ENCODE peak calls at places on chromosomes 7 and 10, in ten cellular contexts. One of them, this sample, is unnamed.
A peak's percentile ranks its signal among the peaks of the same experiment; 100 is the strongest.

GRCh38 chr7:157461805-157462771 is 125.3 kb downstream of the DNAJB6 start:
- DNase-seq in transverse colon: peak; percentile 17
- DNase-seq in breast epithelium: peak; percentile 40
- DNase-seq in suprapubic skin: peak; percentile 71
- DNase-seq in GM12878: no peak
- DNase-seq in stomach: peak; percentile 25
- DNase-seq in A549: no peak
- DNase-seq in IMR-90: no peak
- DNase-seq in ovary: no peak
- DNase-seq in right lobe of liver: peak; percentile 31
- DNase-seq in this sample: no peak

GRCh38 chr7:40093631-40094350 is 40.6 kb downstream of the MPLKIP start:
- DNase-seq in breast epithelium: no peak
- DNase-seq in stomach: no peak
- DNase-seq in ovary: no peak
- DNase-seq in transverse colon: no peak
- DNase-seq in A549: no peak
- DNase-seq in suprapubic skin: no peak
- DNase-seq in right lobe of liver: no peak
- DNase-seq in IMR-90: no peak
- DNase-seq in GM12878: no peak
- DNase-seq in this sample: no peak

GRCh38 chr7:39589323-39590111 is 23.3 kb downstream of the YAE1 start:
- DNase-seq in A549: peak; percentile 47
- DNase-seq in right lobe of liver: no peak
- DNase-seq in stomach: no peak
- DNase-seq in transverse colon: no peak
- DNase-seq in ovary: no peak
- DNase-seq in IMR-90: peak; percentile 84
- DNase-seq in GM12878: peak; percentile 45
- DNase-seq in breast epithelium: no peak
- DNase-seq in suprapubic skin: no peak
- DNase-seq in this sample: no peak

GRCh38 chr7:157017639-157018327 is 7.3 kb upstream of the MNX1 start:
- DNase-seq in right lobe of liver: no peak
- DNase-seq in GM12878: no peak
- DNase-seq in IMR-90: no peak
- DNase-seq in stomach: no peak
- DNase-seq in transverse colon: no peak
- DNase-seq in breast epithelium: no peak
- DNase-seq in A549: no peak
- DNase-seq in suprapubic skin: no peak
- DNase-seq in ovary: no peak
- DNase-seq in this sample: no peak

GRCh38 chr10:126391162-126391880 is 3.0 kb upstream of the ADAM12 start:
- DNase-seq in suprapubic skin: no peak
- DNase-seq in right lobe of liver: no peak
- DNase-seq in ovary: no peak
- DNase-seq in stomach: no peak
- DNase-seq in IMR-90: peak; percentile 41
- DNase-seq in GM12878: no peak
- DNase-seq in A549: no peak
- DNase-seq in transverse colon: no peak
- DNase-seq in breast epithelium: no peak
- DNase-seq in this sample: no peak

GRCh38 chr7:94216944-94217461 is 177.7 kb upstream of the COL1A2 start:
- DNase-seq in transverse colon: no peak
- DNase-seq in IMR-90: peak; percentile 31
- DNase-seq in GM12878: no peak
- DNase-seq in A549: no peak
- DNase-seq in breast epithelium: no peak
- DNase-seq in suprapubic skin: no peak
- DNase-seq in ovary: no peak
- DNase-seq in stomach: no peak
- DNase-seq in right lobe of liver: no peak
- DNase-seq in this sample: no peak

GRCh38 chr10:4543943-4544540 is 282.0 kb upstream of the AKR1E2 start:
- DNase-seq in right lobe of liver: no peak
- DNase-seq in GM12878: no peak
- DNase-seq in breast epithelium: no peak
- DNase-seq in stomach: no peak
- DNase-seq in IMR-90: no peak
- DNase-seq in ovary: no peak
- DNase-seq in suprapubic skin: no peak
- DNase-seq in transverse colon: no peak
- DNase-seq in A549: no peak
- DNase-seq in this sample: no peak

GRCh38 chr10:126387931-126388911 is at the start of gene ADAM12:
- DNase-seq in A549: peak; percentile 18
- DNase-seq in transverse colon: peak; percentile 21
- DNase-seq in ovary: peak; percentile 83
- DNase-seq in IMR-90: peak; percentile 68
- DNase-seq in breast epithelium: no peak
- DNase-seq in stomach: no peak
- DNase-seq in suprapubic skin: no peak
- DNase-seq in right lobe of liver: no peak
- DNase-seq in GM12878: no peak
- DNase-seq in this sample: no peak

GRCh38 chr7:28096713-28097112 is 83.9 kb downstream of the JAZF1 start:
- DNase-seq in A549: peak; percentile 63
- DNase-seq in IMR-90: peak; percentile 72
- DNase-seq in breast epithelium: no peak
- DNase-seq in ovary: peak; percentile 49
- DNase-seq in right lobe of liver: peak; percentile 64
- DNase-seq in transverse colon: peak; percentile 44
- DNase-seq in stomach: peak; percentile 49
- DNase-seq in GM12878: peak; percentile 12
- DNase-seq in suprapubic skin: no peak
- DNase-seq in this sample: peak; percentile 64

GRCh38 chr7:77351539-77352004 is 64.6 kb downstream of the GSAP start:
- DNase-seq in IMR-90: no peak
- DNase-seq in suprapubic skin: no peak
- DNase-seq in ovary: no peak
- DNase-seq in right lobe of liver: no peak
- DNase-seq in transverse colon: peak; percentile 32
- DNase-seq in stomach: peak; percentile 30
- DNase-seq in breast epithelium: no peak
- DNase-seq in A549: no peak
- DNase-seq in GM12878: peak; percentile 98
- DNase-seq in this sample: no peak

GRCh38 chr7:75840029-75840428 is 26.4 kb upstream of the CCL24 start:
- DNase-seq in stomach: no peak
- DNase-seq in GM12878: no peak
- DNase-seq in A549: no peak
- DNase-seq in suprapubic skin: no peak
- DNase-seq in breast epithelium: no peak
- DNase-seq in ovary: no peak
- DNase-seq in IMR-90: no peak
- DNase-seq in right lobe of liver: no peak
- DNase-seq in transverse colon: no peak
- DNase-seq in this sample: no peak

GRCh38 chr7:75842836-75843446 is 29.3 kb upstream of the CCL24 start:
- DNase-seq in A549: peak; percentile 72
- DNase-seq in transverse colon: no peak
- DNase-seq in GM12878: peak; percentile 47
- DNase-seq in right lobe of liver: no peak
- DNase-seq in ovary: peak; percentile 41
- DNase-seq in IMR-90: peak; percentile 93
- DNase-seq in suprapubic skin: no peak
- DNase-seq in stomach: peak; percentile 30
- DNase-seq in breast epithelium: no peak
- DNase-seq in this sample: peak; percentile 30

GRCh38 chr7:75844158-75844557 is 30.6 kb upstream of the CCL24 start:
- DNase-seq in right lobe of liver: no peak
- DNase-seq in IMR-90: no peak
- DNase-seq in breast epithelium: no peak
- DNase-seq in stomach: no peak
- DNase-seq in transverse colon: no peak
- DNase-seq in A549: no peak
- DNase-seq in GM12878: no peak
- DNase-seq in suprapubic skin: no peak
- DNase-seq in ovary: no peak
- DNase-seq in this sample: no peak

GRCh38 chr7:75847707-75848106 is 31.1 kb upstream of the RHBDD2 start:
- DNase-seq in ovary: no peak
- DNase-seq in A549: no peak
- DNase-seq in GM12878: no peak
- DNase-seq in right lobe of liver: no peak
- DNase-seq in IMR-90: no peak
- DNase-seq in transverse colon: no peak
- DNase-seq in stomach: no peak
- DNase-seq in suprapubic skin: no peak
- DNase-seq in breast epithelium: no peak
- DNase-seq in this sample: no peak

DNA sequence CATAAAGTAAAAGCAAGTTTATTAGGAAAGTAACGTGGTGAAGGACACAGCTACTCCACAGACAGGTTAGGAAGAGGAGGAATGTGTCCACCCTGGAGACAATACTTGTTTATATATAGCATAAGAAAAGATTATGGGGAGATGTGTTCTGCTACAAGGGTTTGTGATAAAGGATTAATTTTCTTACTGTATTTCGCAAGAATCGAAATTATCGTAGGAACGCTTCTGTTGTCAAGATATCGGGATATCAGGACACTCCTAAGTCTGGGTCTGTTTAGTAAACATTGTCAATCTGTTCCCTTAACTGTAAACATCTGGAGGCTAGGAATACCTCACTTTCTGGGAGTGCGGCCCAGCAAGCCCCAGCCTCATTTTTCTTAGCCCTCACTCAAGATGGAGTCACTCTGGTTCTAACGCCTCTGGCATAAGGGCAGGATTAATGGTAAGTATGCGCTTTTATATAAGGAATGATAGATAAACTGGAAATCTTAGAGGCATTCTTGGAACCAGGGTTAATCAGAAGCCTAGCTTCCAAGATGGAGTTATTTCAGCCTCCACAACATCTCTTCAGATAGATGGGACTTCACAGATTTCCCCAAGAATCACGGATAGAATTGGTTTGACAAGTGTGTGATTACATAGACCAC is 30.0 kb upstream of the CCL24 start:
- DNase-seq in ovary: no peak
- DNase-seq in transverse colon: no peak
- DNase-seq in suprapubic skin: no peak
- DNase-seq in A549: no peak
- DNase-seq in GM12878: no peak
- DNase-seq in breast epithelium: no peak
- DNase-seq in IMR-90: no peak
- DNase-seq in stomach: no peak
- DNase-seq in right lobe of liver: no peak
- DNase-seq in this sample: no peak
- TF ChIP-seq POLR2A in ovary: no peak
- TF ChIP-seq POLR2A in transverse colon: no peak
- TF ChIP-seq POLR2A in suprapubic skin: no peak
- TF ChIP-seq POLR2A in A549: no peak
- TF ChIP-seq POLR2A in GM12878: no peak
- TF ChIP-seq POLR2A in breast epithelium: no peak
- TF ChIP-seq POLR2A in IMR-90: no peak
- TF ChIP-seq POLR2A in stomach: no peak
- TF ChIP-seq POLR2A in right lobe of liver: no peak
- TF ChIP-seq POLR2A in this sample: no peak

GRCh38 chr7:117872565-117873055 is 631 bp downstream of the CTTNBP2 start:
- DNase-seq in breast epithelium: no peak
- DNase-seq in suprapubic skin: no peak
- DNase-seq in right lobe of liver: no peak
- DNase-seq in stomach: no peak
- DNase-seq in transverse colon: peak; percentile 8
- DNase-seq in GM12878: no peak
- DNase-seq in ovary: peak; percentile 49
- DNase-seq in IMR-90: no peak
- DNase-seq in A549: no peak
- DNase-seq in this sample: peak; percentile 24
- TF ChIP-seq CTCF in breast epithelium: no peak
- TF ChIP-seq CTCF in suprapubic skin: no peak
- TF ChIP-seq CTCF in right lobe of liver: peak; percentile 31
- TF ChIP-seq CTCF in stomach: no peak
- TF ChIP-seq CTCF in transverse colon: no peak
- TF ChIP-seq CTCF in GM12878: no peak
- TF ChIP-seq CTCF in ovary: no peak
- TF ChIP-seq CTCF in IMR-90: no peak
- TF ChIP-seq CTCF in A549: no peak
- TF ChIP-seq CTCF in this sample: no peak

DNA sequence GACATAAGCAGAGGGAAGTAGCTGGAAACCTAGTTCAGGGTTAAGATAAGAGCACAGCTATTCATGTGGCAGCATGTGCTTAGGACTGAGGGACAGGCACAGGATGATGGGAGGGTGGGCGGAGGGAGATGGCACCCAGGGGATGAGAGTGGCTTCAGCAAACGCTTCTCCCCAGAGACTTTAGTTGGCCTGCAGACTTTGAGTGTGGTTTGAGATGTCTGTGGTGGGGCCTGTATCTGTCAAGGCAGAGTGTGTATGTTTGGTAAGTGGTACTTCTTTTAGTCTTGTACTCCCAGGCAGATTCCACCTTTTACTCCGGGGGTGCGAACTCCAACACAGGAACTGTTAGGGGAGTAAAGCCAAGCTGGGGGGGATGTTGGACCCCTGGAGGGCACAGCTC is 88.9 kb downstream of the WDFY4 start:
- DNase-seq in breast epithelium: no peak
- DNase-seq in IMR-90: no peak
- DNase-seq in suprapubic skin: no peak
- DNase-seq in right lobe of liver: peak; percentile 23
- DNase-seq in ovary: no peak
- DNase-seq in GM12878: no peak
- DNase-seq in stomach: no peak
- DNase-seq in A549: no peak
- DNase-seq in transverse colon: no peak
- DNase-seq in this sample: no peak
- TF ChIP-seq POLR2A in breast epithelium: no peak
- TF ChIP-seq POLR2A in IMR-90: no peak
- TF ChIP-seq POLR2A in suprapubic skin: no peak
- TF ChIP-seq POLR2A in right lobe of liver: no peak
- TF ChIP-seq POLR2A in ovary: no peak
- TF ChIP-seq POLR2A in GM12878: no peak
- TF ChIP-seq POLR2A in stomach: no peak
- TF ChIP-seq POLR2A in A549: no peak
- TF ChIP-seq POLR2A in transverse colon: no peak
- TF ChIP-seq POLR2A in this sample: no peak

DNA sequence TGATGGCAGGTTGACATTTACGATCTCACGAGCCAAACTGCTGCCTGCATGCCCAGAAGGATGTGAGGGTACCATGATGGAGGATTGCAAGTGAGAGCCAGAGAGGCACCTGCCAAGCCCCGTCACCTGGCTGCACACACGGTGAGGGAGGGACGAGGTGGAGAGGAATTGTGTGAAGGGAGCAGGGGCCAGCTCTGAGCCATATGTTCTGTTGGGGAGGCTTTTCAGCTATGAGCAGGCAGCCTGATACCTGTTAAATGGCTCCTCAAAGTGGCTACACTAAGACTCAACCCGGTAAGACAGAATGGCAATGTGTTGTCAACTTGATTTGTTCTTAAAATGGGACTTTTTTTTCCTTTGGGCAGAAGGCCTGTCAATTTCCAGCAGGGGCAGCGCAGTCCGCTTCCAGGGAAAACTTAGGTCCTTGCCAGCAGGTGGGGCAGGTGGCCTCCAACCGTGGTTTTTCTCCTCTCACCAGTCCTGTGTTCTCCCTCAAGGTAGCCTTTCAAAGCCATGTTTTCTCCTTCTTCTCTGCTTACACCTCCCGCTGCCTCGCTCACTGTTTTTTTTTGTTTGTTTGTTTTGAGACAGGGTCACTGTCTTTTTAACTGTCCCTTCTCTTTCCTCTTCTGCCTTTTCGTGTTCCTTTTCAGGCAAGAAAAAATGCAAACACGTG is 57.7 kb upstream of the ZNRF2 start:
- DNase-seq in GM12878: no peak
- DNase-seq in breast epithelium: no peak
- DNase-seq in A549: peak; percentile 69
- DNase-seq in IMR-90: no peak
- DNase-seq in transverse colon: peak; percentile 70
- DNase-seq in right lobe of liver: peak; percentile 80
- DNase-seq in suprapubic skin: no peak
- DNase-seq in ovary: no peak
- DNase-seq in stomach: peak; percentile 75
- DNase-seq in this sample: no peak
- TF ChIP-seq CTCF in GM12878: peak; percentile 25
- TF ChIP-seq CTCF in breast epithelium: peak; percentile 34
- TF ChIP-seq CTCF in A549: peak; percentile 46
- TF ChIP-seq CTCF in IMR-90: no peak
- TF ChIP-seq CTCF in transverse colon: peak; percentile 59
- TF ChIP-seq CTCF in right lobe of liver: peak; percentile 58
- TF ChIP-seq CTCF in suprapubic skin: no peak
- TF ChIP-seq CTCF in ovary: no peak
- TF ChIP-seq CTCF in stomach: no peak
- TF ChIP-seq CTCF in this sample: no peak

This sample was measured in tibial nerve.